ENCODE peak calls at places on chromosomes 1 and 21, in seven cellular contexts. One of them, this sample, is unnamed.
A peak's percentile ranks its signal among the peaks of the same experiment; 100 is the strongest.

GRCh38 chr1:18955442-18956188 is 861 bp downstream of the IFFO2 start:
- DNase-seq in H1: peak; percentile 70
- DNase-seq in H9: peak; percentile 62
- DNase-seq in neuronal stem cell: no peak
- DNase-seq in mesenchymal stem cell: peak; percentile 34
- DNase-seq in trophoblast cell: peak; percentile 58
- DNase-seq in IMR-90: no peak
- DNase-seq in this sample: peak; percentile 57

GRCh38 chr1:86487131-86487804 is 18.5 kb downstream of the CLCA1 start:
- DNase-seq in H1: no peak
- DNase-seq in trophoblast cell: no peak
- DNase-seq in IMR-90: peak; percentile 47
- DNase-seq in H9: no peak
- DNase-seq in mesenchymal stem cell: peak; percentile 55
- DNase-seq in neuronal stem cell: no peak
- DNase-seq in this sample: no peak

GRCh38 chr1:33087677-33088076 is 6.7 kb downstream of the AZIN2 start:
- DNase-seq in IMR-90: no peak
- DNase-seq in H1: no peak
- DNase-seq in trophoblast cell: no peak
- DNase-seq in mesenchymal stem cell: no peak
- DNase-seq in H9: no peak
- DNase-seq in neuronal stem cell: no peak
- DNase-seq in this sample: no peak

GRCh38 chr1:241063281-241063680 is 293.7 kb downstream of the RGS7 start:
- DNase-seq in neuronal stem cell: no peak
- DNase-seq in H9: no peak
- DNase-seq in IMR-90: no peak
- DNase-seq in mesenchymal stem cell: no peak
- DNase-seq in trophoblast cell: no peak
- DNase-seq in H1: no peak
- DNase-seq in this sample: no peak

GRCh38 chr1:156504062-156504813 is 3.7 kb upstream of the MEF2D start:
- DNase-seq in trophoblast cell: no peak
- DNase-seq in H9: no peak
- DNase-seq in H1: no peak
- DNase-seq in mesenchymal stem cell: peak; percentile 59
- DNase-seq in IMR-90: peak; percentile 33
- DNase-seq in neuronal stem cell: no peak
- DNase-seq in this sample: no peak

GRCh38 chr1:21818661-21819060 is 6.6 kb downstream of the LDLRAD2 start:
- DNase-seq in mesenchymal stem cell: peak; percentile 26
- DNase-seq in H9: peak; percentile 84
- DNase-seq in trophoblast cell: peak; percentile 65
- DNase-seq in neuronal stem cell: peak; percentile 15
- DNase-seq in H1: no peak
- DNase-seq in IMR-90: no peak
- DNase-seq in this sample: peak; percentile 59

GRCh38 chr21:16079830-16080229 is 350.0 kb downstream of the USP25 start:
- DNase-seq in IMR-90: peak; percentile 81
- DNase-seq in H9: no peak
- DNase-seq in H1: no peak
- DNase-seq in mesenchymal stem cell: peak; percentile 6
- DNase-seq in neuronal stem cell: no peak
- DNase-seq in trophoblast cell: no peak
- DNase-seq in this sample: no peak

GRCh38 chr1:43605157-43605556 is 44.8 kb upstream of the KDM4A start:
- DNase-seq in trophoblast cell: no peak
- DNase-seq in neuronal stem cell: no peak
- DNase-seq in H1: no peak
- DNase-seq in mesenchymal stem cell: no peak
- DNase-seq in IMR-90: no peak
- DNase-seq in H9: no peak
- DNase-seq in this sample: no peak

GRCh38 chr1:26666855-26667254 is 29.0 kb upstream of the ARID1A start:
- DNase-seq in trophoblast cell: no peak
- DNase-seq in H1: no peak
- DNase-seq in neuronal stem cell: no peak
- DNase-seq in mesenchymal stem cell: peak; percentile 37
- DNase-seq in IMR-90: peak; percentile 62
- DNase-seq in H9: no peak
- DNase-seq in this sample: peak; percentile 21

GRCh38 chr1:208977861-208978260 is 605.7 kb upstream of the CAMK1G start:
- DNase-seq in mesenchymal stem cell: no peak
- DNase-seq in H1: no peak
- DNase-seq in trophoblast cell: no peak
- DNase-seq in IMR-90: no peak
- DNase-seq in neuronal stem cell: no peak
- DNase-seq in H9: no peak
- DNase-seq in this sample: no peak

GRCh38 chr1:206955476-206956312 is 9.4 kb upstream of the PIGR start:
- DNase-seq in mesenchymal stem cell: no peak
- DNase-seq in IMR-90: no peak
- DNase-seq in H9: no peak
- DNase-seq in H1: no peak
- DNase-seq in trophoblast cell: no peak
- DNase-seq in neuronal stem cell: no peak
- DNase-seq in this sample: peak; percentile 54

GRCh38 chr1:208248254-208248935 is 4.2 kb upstream of the PLXNA2 start:
- DNase-seq in H9: no peak
- DNase-seq in trophoblast cell: no peak
- DNase-seq in H1: no peak
- DNase-seq in mesenchymal stem cell: no peak
- DNase-seq in neuronal stem cell: no peak
- DNase-seq in IMR-90: no peak
- DNase-seq in this sample: no peak

GRCh38 chr1:108583757-108584156 is 23.9 kb downstream of the EEIG2 start:
- DNase-seq in H1: no peak
- DNase-seq in IMR-90: no peak
- DNase-seq in trophoblast cell: no peak
- DNase-seq in neuronal stem cell: no peak
- DNase-seq in H9: no peak
- DNase-seq in mesenchymal stem cell: peak; percentile 75
- DNase-seq in this sample: no peak

GRCh38 chr1:27601771-27602509 is 2.0 kb downstream of the AHDC1 start:
- DNase-seq in mesenchymal stem cell: no peak
- DNase-seq in H1: no peak
- DNase-seq in IMR-90: no peak
- DNase-seq in neuronal stem cell: no peak
- DNase-seq in trophoblast cell: no peak
- DNase-seq in H9: no peak
- DNase-seq in this sample: no peak

GRCh38 chr1:224582041-224582440 is 34.1 kb upstream of the CNIH3 start:
- DNase-seq in IMR-90: peak; percentile 65
- DNase-seq in trophoblast cell: no peak
- DNase-seq in mesenchymal stem cell: peak; percentile 34
- DNase-seq in H9: no peak
- DNase-seq in neuronal stem cell: no peak
- DNase-seq in H1: no peak
- DNase-seq in this sample: no peak

DNA sequence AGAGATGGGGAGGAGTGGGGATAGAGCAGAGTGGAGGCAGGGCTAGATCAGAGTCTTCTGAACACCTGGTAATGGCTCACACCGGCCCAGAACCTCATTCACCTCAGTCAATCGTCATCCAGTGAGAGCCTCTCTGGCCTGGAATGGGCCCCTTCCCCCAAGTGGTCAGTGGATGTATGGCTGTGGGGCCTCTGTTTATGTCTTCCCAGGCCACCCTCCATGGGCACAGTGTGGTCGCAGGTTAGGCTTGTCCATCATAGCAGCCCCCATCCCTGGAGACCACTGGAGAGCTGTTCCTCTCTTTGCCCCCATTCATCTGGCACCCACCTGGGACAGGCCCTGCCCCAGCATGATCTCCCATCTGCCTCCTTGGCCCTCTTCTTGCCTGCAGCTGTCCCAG is 29.6 kb upstream of the TENT5C start:
- DNase-seq in neuronal stem cell: no peak
- DNase-seq in mesenchymal stem cell: no peak
- DNase-seq in IMR-90: no peak
- DNase-seq in trophoblast cell: no peak
- DNase-seq in H9: peak; percentile 9
- DNase-seq in H1: no peak
- DNase-seq in this sample: no peak
- H2AK5ac ChIP-seq in neuronal stem cell: no peak overlapping the region
- H2AK5ac ChIP-seq in mesenchymal stem cell: no peak overlapping the region
- H2AK5ac ChIP-seq in IMR-90: no peak overlapping the region
- H2AK5ac ChIP-seq in trophoblast cell: no peak overlapping the region
- H2AK5ac ChIP-seq in H9: no peak overlapping the region
- H2AK5ac ChIP-seq in H1: no peak overlapping the region
- H2AK5ac ChIP-seq in this sample: no peak overlapping the region

GRCh38 chr1:154803203-154803920 is 66.7 kb downstream of the KCNN3 start:
- DNase-seq in neuronal stem cell: no peak
- DNase-seq in mesenchymal stem cell: peak; percentile 8
- DNase-seq in H1: no peak
- DNase-seq in H9: no peak
- DNase-seq in IMR-90: no peak
- DNase-seq in trophoblast cell: no peak
- DNase-seq in this sample: no peak

GRCh38 chr1:154801612-154802011 is 68.5 kb downstream of the KCNN3 start:
- DNase-seq in trophoblast cell: no peak
- DNase-seq in mesenchymal stem cell: no peak
- DNase-seq in H9: no peak
- DNase-seq in IMR-90: no peak
- DNase-seq in H1: no peak
- DNase-seq in neuronal stem cell: no peak
- DNase-seq in this sample: no peak

GRCh38 chr1:154798645-154799044 is 71.4 kb downstream of the KCNN3 start:
- DNase-seq in neuronal stem cell: no peak
- DNase-seq in H1: no peak
- DNase-seq in H9: no peak
- DNase-seq in IMR-90: no peak
- DNase-seq in mesenchymal stem cell: no peak
- DNase-seq in trophoblast cell: no peak
- DNase-seq in this sample: no peak

GRCh38 chr1:154799188-154799587 is 70.9 kb downstream of the KCNN3 start:
- DNase-seq in IMR-90: no peak
- DNase-seq in H9: no peak
- DNase-seq in trophoblast cell: no peak
- DNase-seq in mesenchymal stem cell: no peak
- DNase-seq in H1: no peak
- DNase-seq in neuronal stem cell: no peak
- DNase-seq in this sample: no peak

DNA sequence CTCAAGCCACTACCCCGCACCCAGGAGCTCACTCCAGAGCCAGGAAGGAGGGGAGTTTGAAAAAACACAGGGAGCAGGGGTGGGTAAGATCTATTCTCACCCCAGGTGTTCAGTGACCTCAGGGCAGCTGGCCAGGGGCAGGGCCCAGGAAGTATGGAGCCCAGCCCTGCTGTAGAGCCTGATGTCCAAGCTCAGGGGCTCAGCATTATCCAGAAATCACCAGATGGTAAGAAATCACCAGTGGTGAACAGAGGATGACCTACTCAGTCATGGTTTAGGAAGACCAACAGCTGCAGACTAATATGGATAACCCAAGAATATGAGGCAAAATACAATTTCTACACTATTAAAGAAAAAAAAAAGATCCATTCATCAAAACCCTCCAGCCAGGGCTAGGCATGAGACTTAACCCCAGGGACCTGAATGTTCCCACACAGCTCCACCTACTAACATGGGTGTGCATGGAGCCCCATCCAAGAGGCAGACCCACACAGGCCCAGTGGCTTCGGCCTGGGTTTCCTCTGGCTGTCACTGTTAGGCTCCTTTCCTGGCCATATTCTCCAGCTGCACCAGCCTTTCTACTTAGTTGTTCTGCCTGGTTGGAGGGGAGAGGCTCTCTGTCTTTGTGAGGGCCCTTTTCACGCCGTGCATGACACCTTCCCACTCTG is 67.6 kb downstream of the KCNN3 start:
- DNase-seq in H1: no peak
- DNase-seq in mesenchymal stem cell: no peak
- DNase-seq in IMR-90: no peak
- DNase-seq in H9: no peak
- DNase-seq in neuronal stem cell: no peak
- DNase-seq in trophoblast cell: no peak
- DNase-seq in this sample: no peak
- H2AK5ac ChIP-seq in H1: no peak overlapping the region
- H2AK5ac ChIP-seq in mesenchymal stem cell: no peak overlapping the region
- H2AK5ac ChIP-seq in IMR-90: no peak overlapping the region
- H2AK5ac ChIP-seq in H9: no peak overlapping the region
- H2AK5ac ChIP-seq in neuronal stem cell: no peak overlapping the region
- H2AK5ac ChIP-seq in trophoblast cell: no peak overlapping the region
- H2AK5ac ChIP-seq in this sample: no peak overlapping the region

DNA sequence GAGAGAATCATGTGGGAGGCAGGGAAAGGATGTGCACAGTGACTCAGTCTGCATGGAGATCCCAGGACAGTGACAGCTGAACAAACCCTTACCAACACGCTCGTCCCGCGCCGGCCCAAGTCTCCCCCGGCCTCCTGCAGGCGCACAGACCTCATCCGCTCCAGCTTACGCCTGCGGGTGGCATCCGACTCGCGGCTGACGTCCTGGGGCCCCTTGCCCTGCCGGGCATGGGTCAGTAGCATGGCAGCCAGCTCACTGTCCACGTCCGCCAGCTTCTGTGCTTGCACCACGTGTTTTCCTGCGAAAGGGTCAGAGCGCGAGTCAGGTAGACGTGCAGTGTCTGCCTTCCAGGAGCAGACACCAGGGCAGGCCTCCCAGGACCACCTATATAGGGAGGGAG is 115.2 kb downstream of the NPHP4 start:
- DNase-seq in H9: no peak
- DNase-seq in trophoblast cell: no peak
- DNase-seq in H1: no peak
- DNase-seq in neuronal stem cell: no peak
- DNase-seq in mesenchymal stem cell: no peak
- DNase-seq in IMR-90: no peak
- DNase-seq in this sample: no peak
- H2AK5ac ChIP-seq in H9: no peak overlapping the region
- H2AK5ac ChIP-seq in trophoblast cell: no peak overlapping the region
- H2AK5ac ChIP-seq in H1: no peak overlapping the region
- H2AK5ac ChIP-seq in neuronal stem cell: no peak overlapping the region
- H2AK5ac ChIP-seq in mesenchymal stem cell: no peak overlapping the region
- H2AK5ac ChIP-seq in IMR-90: no peak overlapping the region
- H2AK5ac ChIP-seq in this sample: no peak overlapping the region

DNA sequence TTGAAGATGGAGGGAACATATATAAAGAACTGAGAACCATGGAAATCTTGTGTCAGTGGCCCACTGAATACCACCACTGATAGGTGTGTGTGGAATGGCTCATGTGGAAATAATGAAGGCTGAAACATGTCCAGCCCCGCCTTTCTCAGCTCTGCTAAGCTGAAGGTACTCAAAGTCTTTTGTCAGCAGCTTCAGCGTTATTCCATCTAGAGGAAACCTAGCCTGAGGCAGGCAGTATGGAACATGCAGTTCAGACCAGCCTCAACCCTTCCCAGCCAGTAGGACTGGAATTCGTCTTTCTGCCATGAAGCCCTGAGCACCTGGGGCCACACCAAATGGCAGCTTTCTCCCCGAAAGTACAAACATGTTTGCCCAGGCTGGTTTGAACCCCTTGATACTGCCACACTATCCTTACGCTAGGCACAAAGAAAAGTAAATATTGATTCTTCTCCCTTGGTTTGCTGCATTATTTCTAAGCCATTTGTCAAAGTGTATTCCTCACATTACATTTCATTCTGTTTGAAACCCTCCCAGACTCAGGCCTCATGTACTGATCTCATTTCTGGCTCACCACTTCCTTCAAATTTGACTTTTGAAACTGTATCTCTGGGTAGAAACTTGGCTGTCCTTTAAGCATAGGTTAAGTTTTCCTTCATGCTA is 45.9 kb upstream of the HOOK1 start:
- DNase-seq in H9: no peak
- DNase-seq in mesenchymal stem cell: no peak
- DNase-seq in IMR-90: no peak
- DNase-seq in neuronal stem cell: no peak
- DNase-seq in trophoblast cell: no peak
- DNase-seq in H1: no peak
- DNase-seq in this sample: no peak
- H2AK5ac ChIP-seq in H9: peak overlapping the region; percentile 41
- H2AK5ac ChIP-seq in mesenchymal stem cell: no peak overlapping the region
- H2AK5ac ChIP-seq in IMR-90: no peak overlapping the region
- H2AK5ac ChIP-seq in neuronal stem cell: no peak overlapping the region
- H2AK5ac ChIP-seq in trophoblast cell: no peak overlapping the region
- H2AK5ac ChIP-seq in H1: no peak overlapping the region
- H2AK5ac ChIP-seq in this sample: no peak overlapping the region